ENCODE peak calls at places on chromosomes 13 and 19, in seven cellular contexts. One of them, this sample, is unnamed.

GRCh38 chr13:33125821-33126570 is 109.8 kb downstream of the KL start:
- DNase-seq in IMR-90: peak; percentile 97
- DNase-seq in HepG2: peak; percentile 99
- DNase-seq in GM12878: no peak
- DNase-seq in K562: no peak
- DNase-seq in A549: peak; percentile 76
- DNase-seq in H1: no peak
- DNase-seq in this sample: no peak

GRCh38 chr13:80173224-80173623 is 167.7 kb downstream of the SPRY2 start:
- DNase-seq in IMR-90: no peak
- DNase-seq in HepG2: no peak
- DNase-seq in K562: no peak
- DNase-seq in H1: no peak
- DNase-seq in A549: no peak
- DNase-seq in GM12878: no peak
- DNase-seq in this sample: no peak

GRCh38 chr19:45769821-45770191 is 754 bp upstream of the SIX5 start:
- DNase-seq in A549: peak; percentile 41
- DNase-seq in GM12878: no peak
- DNase-seq in HepG2: no peak
- DNase-seq in IMR-90: peak; percentile 38
- DNase-seq in K562: no peak
- DNase-seq in H1: peak; percentile 77
- DNase-seq in this sample: no peak

GRCh38 chr13:47474326-47474725 is 526.7 kb downstream of the SUCLA2 start:
- DNase-seq in HepG2: no peak
- DNase-seq in A549: no peak
- DNase-seq in H1: no peak
- DNase-seq in K562: no peak
- DNase-seq in GM12878: no peak
- DNase-seq in IMR-90: peak; percentile 27
- DNase-seq in this sample: no peak

GRCh38 chr19:18167975-18168645 is 5.5 kb upstream of the IFI30 start:
- DNase-seq in H1: peak; percentile 84
- DNase-seq in GM12878: no peak
- DNase-seq in HepG2: no peak
- DNase-seq in IMR-90: peak; percentile 16
- DNase-seq in A549: peak; percentile 81
- DNase-seq in K562: peak; percentile 80
- DNase-seq in this sample: peak; percentile 94

GRCh38 chr19:2507109-2507508 is 31.2 kb downstream of the GADD45B start:
- DNase-seq in GM12878: no peak
- DNase-seq in K562: no peak
- DNase-seq in HepG2: peak; percentile 92
- DNase-seq in A549: peak; percentile 52
- DNase-seq in IMR-90: peak; percentile 89
- DNase-seq in H1: no peak
- DNase-seq in this sample: no peak

GRCh38 chr19:19422156-19422555 is 16.7 kb downstream of the GATAD2A start:
- DNase-seq in HepG2: no peak
- DNase-seq in IMR-90: no peak
- DNase-seq in K562: no peak
- DNase-seq in H1: no peak
- DNase-seq in GM12878: no peak
- DNase-seq in A549: no peak
- DNase-seq in this sample: no peak

GRCh38 chr13:39039033-39039432 is 777 bp downstream of the NHLRC3 start:
- DNase-seq in HepG2: peak; percentile 12
- DNase-seq in H1: no peak
- DNase-seq in GM12878: no peak
- DNase-seq in A549: no peak
- DNase-seq in K562: no peak
- DNase-seq in IMR-90: no peak
- DNase-seq in this sample: no peak

GRCh38 chr13:113145496-113145895 is 13.0 kb upstream of the PROZ start:
- DNase-seq in GM12878: no peak
- DNase-seq in A549: no peak
- DNase-seq in HepG2: no peak
- DNase-seq in K562: no peak
- DNase-seq in H1: no peak
- DNase-seq in IMR-90: no peak
- DNase-seq in this sample: no peak

GRCh38 chr19:58401825-58402433 is 6.5 kb downstream of the RNF225 start:
- DNase-seq in GM12878: no peak
- DNase-seq in HepG2: no peak
- DNase-seq in H1: no peak
- DNase-seq in K562: no peak
- DNase-seq in IMR-90: no peak
- DNase-seq in A549: no peak
- DNase-seq in this sample: no peak

GRCh38 chr19:49594157-49595005 is 3.4 kb downstream of the PRR12 start:
- DNase-seq in HepG2: no peak
- DNase-seq in IMR-90: no peak
- DNase-seq in H1: no peak
- DNase-seq in A549: no peak
- DNase-seq in GM12878: no peak
- DNase-seq in K562: peak; percentile 16
- DNase-seq in this sample: no peak

GRCh38 chr13:109606404-109607028 is 179.9 kb downstream of the IRS2 start:
- DNase-seq in K562: no peak
- DNase-seq in IMR-90: no peak
- DNase-seq in GM12878: no peak
- DNase-seq in HepG2: no peak
- DNase-seq in H1: no peak
- DNase-seq in A549: no peak
- DNase-seq in this sample: no peak

GRCh38 chr13:48138270-48138669 is 43.4 kb upstream of the MED4 start:
- DNase-seq in IMR-90: no peak
- DNase-seq in A549: no peak
- DNase-seq in H1: no peak
- DNase-seq in GM12878: no peak
- DNase-seq in HepG2: no peak
- DNase-seq in K562: no peak
- DNase-seq in this sample: no peak

GRCh38 chr19:38706792-38707511 is 37.3 kb downstream of the CAPN12 start:
- DNase-seq in GM12878: no peak
- DNase-seq in HepG2: no peak
- DNase-seq in H1: no peak
- DNase-seq in IMR-90: no peak
- DNase-seq in K562: no peak
- DNase-seq in A549: no peak
- DNase-seq in this sample: no peak

GRCh38 chr13:72221276-72221962 is 354.4 kb upstream of the DACH1 start:
- DNase-seq in A549: peak; percentile 3
- DNase-seq in IMR-90: no peak
- DNase-seq in HepG2: peak; percentile 28
- DNase-seq in H1: peak; percentile 82
- DNase-seq in K562: peak; percentile 17
- DNase-seq in GM12878: no peak
- DNase-seq in this sample: no peak

GRCh38 chr19:19539738-19540703 is 2.0 kb downstream of the CILP2 start:
- DNase-seq in H1: peak; percentile 94
- DNase-seq in K562: peak; percentile 96
- DNase-seq in A549: no peak
- DNase-seq in HepG2: no peak
- DNase-seq in GM12878: no peak
- DNase-seq in IMR-90: peak; percentile 46
- DNase-seq in this sample: peak; percentile 93

GRCh38 chr13:75302031-75302430 is 179.9 kb downstream of the TBC1D4 start:
- DNase-seq in HepG2: peak; percentile 49
- DNase-seq in A549: no peak
- DNase-seq in H1: no peak
- DNase-seq in K562: no peak
- DNase-seq in IMR-90: no peak
- DNase-seq in GM12878: no peak
- DNase-seq in this sample: no peak

GRCh38 chr13:30720470-30720869 is 14.9 kb upstream of the ALOX5AP start:
- DNase-seq in GM12878: peak; percentile 59
- DNase-seq in IMR-90: no peak
- DNase-seq in A549: no peak
- DNase-seq in K562: no peak
- DNase-seq in HepG2: no peak
- DNase-seq in H1: no peak
- DNase-seq in this sample: no peak

GRCh38 chr13:75372517-75372916 is 109.5 kb downstream of the TBC1D4 start:
- DNase-seq in K562: peak; percentile 21
- DNase-seq in IMR-90: peak; percentile 62
- DNase-seq in H1: no peak
- DNase-seq in HepG2: peak; percentile 44
- DNase-seq in GM12878: no peak
- DNase-seq in A549: peak; percentile 13
- DNase-seq in this sample: peak; percentile 42

GRCh38 chr13:94706101-94706853 is 6.1 kb downstream of the SOX21 start:
- DNase-seq in K562: no peak
- DNase-seq in HepG2: no peak
- DNase-seq in H1: no peak
- DNase-seq in IMR-90: no peak
- DNase-seq in A549: no peak
- DNase-seq in GM12878: no peak
- DNase-seq in this sample: no peak

DNA sequence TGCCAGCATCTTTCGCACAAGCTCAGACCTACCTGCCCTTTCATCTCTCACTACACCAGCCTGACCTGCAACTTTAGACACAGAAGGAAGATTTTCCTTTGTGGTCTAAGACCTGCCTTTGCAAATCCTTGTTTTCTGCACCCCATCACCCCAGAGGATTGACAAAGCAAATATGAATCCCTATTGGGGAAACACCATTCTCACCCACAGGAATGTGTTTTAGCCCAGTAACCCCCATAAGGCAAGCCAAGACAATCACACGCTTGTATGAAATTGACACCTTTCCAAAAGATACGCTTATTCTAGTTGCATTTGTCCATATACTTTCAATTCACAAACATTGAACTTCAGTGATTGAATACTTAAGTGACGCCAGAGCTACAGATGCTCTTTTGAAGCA is 55.7 kb downstream of the SPATA13 start:
- DNase-seq in K562: no peak
- DNase-seq in HepG2: no peak
- DNase-seq in H1: no peak
- DNase-seq in GM12878: no peak
- DNase-seq in IMR-90: no peak
- DNase-seq in A549: no peak
- DNase-seq in this sample: no peak
- TF ChIP-seq RFX5 in K562: no peak
- TF ChIP-seq RFX5 in HepG2: no peak
- TF ChIP-seq RFX5 in H1: no peak
- TF ChIP-seq RFX5 in GM12878: no peak
- TF ChIP-seq RFX5 in IMR-90: no peak
- TF ChIP-seq RFX5 in A549: no peak
- TF ChIP-seq RFX5 in this sample: no peak

GRCh38 chr13:34733720-34734119 is 208.3 kb upstream of the NBEA start:
- DNase-seq in IMR-90: no peak
- DNase-seq in GM12878: no peak
- DNase-seq in H1: no peak
- DNase-seq in HepG2: no peak
- DNase-seq in K562: no peak
- DNase-seq in A549: no peak
- DNase-seq in this sample: no peak

GRCh38 chr13:34730966-34731365 is 211.1 kb upstream of the NBEA start:
- DNase-seq in H1: no peak
- DNase-seq in K562: no peak
- DNase-seq in HepG2: no peak
- DNase-seq in IMR-90: no peak
- DNase-seq in A549: no peak
- DNase-seq in GM12878: no peak
- DNase-seq in this sample: no peak

GRCh38 chr13:34734932-34735331 is 207.1 kb upstream of the NBEA start:
- DNase-seq in IMR-90: no peak
- DNase-seq in A549: no peak
- DNase-seq in K562: no peak
- DNase-seq in H1: no peak
- DNase-seq in GM12878: no peak
- DNase-seq in HepG2: no peak
- DNase-seq in this sample: no peak

DNA sequence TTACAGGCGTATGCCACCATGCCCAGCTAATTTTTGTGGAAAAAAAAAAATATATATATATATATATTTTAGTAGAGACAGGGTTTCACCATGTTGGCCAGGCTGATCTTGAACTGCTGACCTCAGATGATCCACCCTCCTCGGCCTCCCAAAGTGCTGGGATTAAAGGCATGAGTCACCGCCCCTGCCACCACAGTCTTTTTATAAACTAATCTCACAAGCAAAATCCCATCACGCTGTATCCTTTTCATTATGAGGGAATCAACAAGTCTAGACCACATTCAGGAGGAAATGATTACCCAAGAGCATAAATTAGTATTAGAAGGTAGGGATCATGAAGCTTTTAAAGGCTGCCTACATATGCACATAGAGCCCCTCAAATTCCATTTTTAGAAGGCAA is 210.6 kb upstream of the NBEA start:
- DNase-seq in K562: no peak
- DNase-seq in A549: no peak
- DNase-seq in HepG2: no peak
- DNase-seq in H1: no peak
- DNase-seq in IMR-90: no peak
- DNase-seq in GM12878: no peak
- DNase-seq in this sample: no peak
- TF ChIP-seq RFX5 in K562: no peak
- TF ChIP-seq RFX5 in A549: no peak
- TF ChIP-seq RFX5 in HepG2: no peak
- TF ChIP-seq RFX5 in H1: no peak
- TF ChIP-seq RFX5 in IMR-90: no peak
- TF ChIP-seq RFX5 in GM12878: no peak
- TF ChIP-seq RFX5 in this sample: no peak

GRCh38 chr19:48064509-48064908 is 20.6 kb upstream of the CABP5 start:
- DNase-seq in GM12878: no peak
- DNase-seq in K562: no peak
- DNase-seq in IMR-90: peak; percentile 54
- DNase-seq in H1: no peak
- DNase-seq in HepG2: no peak
- DNase-seq in A549: no peak
- DNase-seq in this sample: no peak
- TF ChIP-seq RFX5 in GM12878: no peak
- TF ChIP-seq RFX5 in K562: no peak
- TF ChIP-seq RFX5 in IMR-90: no peak
- TF ChIP-seq RFX5 in H1: no peak
- TF ChIP-seq RFX5 in HepG2: no peak
- TF ChIP-seq RFX5 in A549: no peak
- TF ChIP-seq RFX5 in this sample: no peak

GRCh38 chr13:45512148-45512498 is 47.4 kb downstream of the COG3 start:
- DNase-seq in HepG2: no peak
- DNase-seq in IMR-90: peak; percentile 50
- DNase-seq in H1: no peak
- DNase-seq in GM12878: no peak
- DNase-seq in A549: no peak
- DNase-seq in K562: no peak
- DNase-seq in this sample: no peak

GRCh38 chr13:45510671-45511070 is 45.9 kb downstream of the COG3 start:
- DNase-seq in H1: no peak
- DNase-seq in IMR-90: no peak
- DNase-seq in GM12878: no peak
- DNase-seq in A549: no peak
- DNase-seq in HepG2: no peak
- DNase-seq in K562: no peak
- DNase-seq in this sample: no peak

GRCh38 chr13:45506811-45507210 is 42.1 kb downstream of the COG3 start:
- DNase-seq in A549: no peak
- DNase-seq in GM12878: no peak
- DNase-seq in IMR-90: no peak
- DNase-seq in HepG2: no peak
- DNase-seq in K562: no peak
- DNase-seq in H1: no peak
- DNase-seq in this sample: no peak

GRCh38 chr13:45516757-45517156 is 52.0 kb downstream of the COG3 start:
- DNase-seq in H1: no peak
- DNase-seq in HepG2: no peak
- DNase-seq in A549: no peak
- DNase-seq in K562: no peak
- DNase-seq in GM12878: no peak
- DNase-seq in IMR-90: no peak
- DNase-seq in this sample: no peak

GRCh38 chr13:45511310-45512147 is 46.8 kb downstream of the COG3 start:
- DNase-seq in A549: peak; percentile 30
- DNase-seq in GM12878: peak; percentile 24
- DNase-seq in IMR-90: peak; percentile 83
- DNase-seq in K562: peak; percentile 37
- DNase-seq in HepG2: peak; percentile 72
- DNase-seq in H1: no peak
- DNase-seq in this sample: peak; percentile 60
- TF ChIP-seq RFX5 in A549: no peak
- TF ChIP-seq RFX5 in GM12878: no peak
- TF ChIP-seq RFX5 in IMR-90: no peak
- TF ChIP-seq RFX5 in K562: no peak
- TF ChIP-seq RFX5 in HepG2: no peak
- TF ChIP-seq RFX5 in H1: no peak
- TF ChIP-seq RFX5 in this sample: peak; percentile 49

This sample was measured in SK-N-SH.